ENCODE peak calls at places on chromosome 2, in eight cellular contexts. R is uterus; M is cardiac muscle cell; B is cerebellar nuclear complex; I is ACHN; K is A172; Y is GM23248; P is stimulated activated CD4-positive, alpha-beta T cell treated with anti-CD3 and anti-CD28 coated beads, Interleukin-4, amount 100 ng/mL, for 1 hour. T is an unnamed sample.

GRCh38 chr2:32356735-32357544 is at the start of gene BIRC6:
- DNase-seq in R (peak), M (peak), B (peak), I (peak), K (peak), Y (peak), P (peak), T (peak)

GRCh38 chr2:235515821-235516220 is 22.0 kb downstream of the AGAP1 start:
- DNase-seq in R (no peak), M (no peak), B (no peak), I (no peak), K (no peak), Y (no peak), P (no peak), T (no peak)

GRCh38 chr2:69053416-69053965 is 40.5 kb downstream of the ANTXR1 start:
- DNase-seq in R (no peak), M (peak), B (no peak), I (no peak), K (no peak), Y (peak), P (no peak), T (no peak)

GRCh38 chr2:189798312-189799029 is 14.2 kb downstream of the PMS1 start:
- DNase-seq in R (no peak), M (peak), B (no peak), I (peak), K (peak), Y (peak), P (no peak), T (no peak)

GRCh38 chr2:61282104-61282590 is 120.2 kb downstream of the C2orf74 start:
- DNase-seq in R (no peak), M (no peak), B (no peak), I (no peak), K (no peak), Y (no peak), P (no peak), T (no peak)

GRCh38 chr2:218711550-218711929 is 905 bp downstream of the TTLL4 start:
- DNase-seq in R (no peak), M (peak), B (no peak), I (peak), K (peak), Y (peak), P (no peak), T (no peak)

GRCh38 chr2:227862741-227863588 is 8.5 kb upstream of the DAW1 start:
- DNase-seq in R (no peak), M (peak), B (no peak), I (peak), K (peak), Y (peak), P (no peak), T (no peak)

GRCh38 chr2:240782221-240782885 is 37.7 kb downstream of the KIF1A start:
- DNase-seq in R (no peak), M (no peak), B (no peak), I (no peak), K (no peak), Y (no peak), P (no peak), T (no peak)

GRCh38 chr2:170434900-170435640 is 257.1 kb downstream of the MYO3B start:
- DNase-seq in R (no peak), M (no peak), B (no peak), I (no peak), K (peak), Y (no peak), P (no peak), T (no peak)

GRCh38 chr2:102258025-102258385 is 53.4 kb upstream of the IL1RL1 start:
- DNase-seq in R (no peak), M (no peak), B (no peak), I (no peak), K (no peak), Y (no peak), P (no peak), T (no peak)

GRCh38 chr2:128469203-128469602 is 150.5 kb upstream of the HS6ST1 start:
- DNase-seq in R (no peak), M (no peak), B (no peak), I (peak), K (peak), Y (no peak), P (no peak), T (no peak)

GRCh38 chr2:184765048-184765881 is 166.9 kb downstream of the ZNF804A start:
- DNase-seq in R (no peak), M (no peak), B (no peak), I (peak), K (peak), Y (no peak), P (no peak), T (no peak)

GRCh38 chr2:39320162-39320561 is 76.4 kb upstream of the CDKL4 start:
- DNase-seq in R (no peak), M (no peak), B (no peak), I (no peak), K (no peak), Y (no peak), P (no peak), T (no peak)

GRCh38 chr2:238166391-238167343 is 7.9 kb downstream of the ERFE start:
- DNase-seq in R (no peak), M (no peak), B (no peak), I (no peak), K (no peak), Y (no peak), P (no peak), T (no peak)

GRCh38 chr2:95328386-95329125 is 31.4 kb downstream of the KCNIP3 start:
- DNase-seq in R (no peak), M (no peak), B (no peak), I (peak), K (no peak), Y (peak), P (no peak), T (no peak)

GRCh38 chr2:24048662-24049484 is 668 bp upstream of the FKBP1B start:
- DNase-seq in R (no peak), M (no peak), B (no peak), I (no peak), K (no peak), Y (no peak), P (no peak), T (no peak)